ENCODE peak calls at places on chromosomes 13 and 19, in ten cellular contexts. I, H, N, J, L, G, B, D, M and A are unnamed samples.

GRCh38 chr19:7428651-7429113 is 60.2 kb downstream of the PEX11G start:
- DNase-seq in H (no peak), L (no peak), J (no peak), B (no peak), D (no peak), M (no peak), N (no peak), G (no peak), I (no peak), A (peak; percentile 88)

GRCh38 chr13:103716689-103717088 is 650.5 kb upstream of the SLC10A2 start:
- DNase-seq in H (no peak), D (no peak), N (no peak), G (no peak), I (no peak), J (no peak), L (no peak), B (no peak), M (no peak), A (no peak)

GRCh38 chr19:34359954-34360315 is 5.1 kb upstream of the GPI start:
- DNase-seq in H (no peak), I (no peak), G (no peak), B (no peak), D (no peak), M (no peak), J (no peak), L (no peak), N (no peak), A (no peak)

GRCh38 chr13:111414341-111414740 is 93.9 kb downstream of the TEX29 start:
- DNase-seq in G (no peak), J (no peak), M (no peak), I (no peak), L (no peak), N (no peak), D (no peak), B (peak; percentile 40), H (no peak), A (peak; percentile 33)

GRCh38 chr13:109704771-109705628 is 81.4 kb downstream of the IRS2 start:
- DNase-seq in N (no peak), B (peak; percentile 77), I (peak; percentile 79), J (no peak), M (peak; percentile 37), G (peak; percentile 64), L (peak; percentile 75), D (peak; percentile 68), H (no peak), A (peak; percentile 66)

GRCh38 chr13:22240716-22241115 is 569.8 kb downstream of the FGF9 start:
- DNase-seq in L (no peak), B (no peak), G (no peak), N (no peak), D (no peak), M (no peak), J (no peak), I (no peak), H (no peak), A (no peak)

GRCh38 chr13:96850538-96850937 is 143.7 kb downstream of the OXGR1 start:
- DNase-seq in N (no peak), H (no peak), M (no peak), G (no peak), B (no peak), L (no peak), D (no peak), I (no peak), J (no peak), A (no peak)

GRCh38 chr19:46385636-46386035 is 27.7 kb downstream of the CCDC8 start:
- DNase-seq in D (no peak), I (no peak), J (no peak), M (no peak), N (no peak), G (peak; percentile 3), H (no peak), L (peak; percentile 37), B (peak; percentile 19), A (no peak)

GRCh38 chr19:49167857-49168409 is 10.3 kb downstream of the TRPM4 start:
- DNase-seq in B (no peak), D (no peak), I (no peak), J (no peak), M (no peak), L (no peak), H (no peak), N (no peak), G (no peak), A (no peak)

GRCh38 chr13:105552078-105552477 is 983.4 kb downstream of the EFNB2 start:
- DNase-seq in L (no peak), D (no peak), I (no peak), H (no peak), J (no peak), G (no peak), B (no peak), N (no peak), M (no peak), A (no peak)

GRCh38 chr13:110000534-110001345 is 214.4 kb upstream of the IRS2 start:
- DNase-seq in D (no peak), N (no peak), H (no peak), M (no peak), B (no peak), J (no peak), G (no peak), L (no peak), I (no peak), A (no peak)

GRCh38 chr13:41696163-41697003 is 239.0 kb downstream of the RGCC start:
- DNase-seq in I (no peak), G (no peak), B (no peak), H (peak; percentile 63), N (no peak), J (no peak), L (no peak), D (no peak), M (no peak), A (no peak)

GRCh38 chr13:77184455-77184854 is 142.4 kb downstream of the MYCBP2 start:
- DNase-seq in M (no peak), H (no peak), G (no peak), N (no peak), D (no peak), L (no peak), J (no peak), I (no peak), B (no peak), A (no peak)

GRCh38 chr19:12867120-12868099 is 13.8 kb downstream of the DNASE2 start:
- DNase-seq in N (peak; percentile 57), L (no peak), B (no peak), I (no peak), J (no peak), G (peak; percentile 56), D (peak; percentile 66), M (peak; percentile 68), H (peak; percentile 94), A (peak; percentile 83)

DNA sequence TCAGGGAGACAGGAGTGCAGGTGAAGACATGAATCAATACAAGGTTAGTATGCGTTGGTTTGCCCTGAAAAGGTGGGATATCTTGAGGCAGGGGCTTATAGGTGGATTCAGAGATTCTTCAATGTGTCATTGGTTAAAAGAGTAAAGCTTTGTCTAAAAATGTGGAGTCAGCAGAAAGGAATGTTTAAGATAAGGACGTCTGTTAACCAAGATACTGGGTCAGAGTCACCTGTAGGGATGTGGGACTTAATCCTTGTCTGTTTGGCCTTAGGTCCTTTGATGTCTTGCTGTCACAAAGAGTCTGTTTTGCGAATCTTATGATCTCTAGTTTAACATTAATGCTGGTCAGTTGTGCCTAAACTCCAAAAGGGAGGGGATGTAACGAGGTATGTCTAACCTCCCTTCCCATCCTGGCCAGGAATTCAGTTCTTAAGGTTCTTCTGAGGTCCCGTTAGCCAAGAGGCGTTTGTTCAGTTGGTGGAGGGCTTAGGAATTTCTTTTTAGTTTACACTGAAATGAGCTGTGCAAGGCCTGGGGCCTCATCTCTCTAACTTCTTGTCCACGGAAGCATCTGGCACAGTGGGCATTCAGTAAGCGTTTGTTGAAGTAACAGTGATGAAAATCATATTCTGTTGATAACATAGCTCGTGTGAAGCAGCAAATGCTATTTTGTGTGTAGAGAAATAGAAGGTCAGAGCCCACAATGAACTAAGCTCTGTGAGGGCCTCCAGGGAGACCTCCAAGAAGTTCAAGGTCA is 96.2 kb upstream of the RNF113B start:
- DNase-seq in B (no peak), L (no peak), G (no peak), M (no peak), D (no peak), J (no peak), I (no peak), N (no peak), H (peak; percentile 35), A (no peak)
- H3K4me1 ChIP-seq in B (peaks cover 16% of the 10 kb centered on the region), L (no peaks in the 10 kb centered on the region), G (no peaks in the 10 kb centered on the region), M (peaks cover 18% of the 10 kb centered on the region), D (peaks cover 3% of the 10 kb centered on the region), J (no peaks in the 10 kb centered on the region), I (peaks cover 14% of the 10 kb centered on the region), N (no peaks in the 10 kb centered on the region), H (peaks cover 46% of the 10 kb centered on the region), A (no peaks in the 10 kb centered on the region)

GRCh38 chr19:53894736-53895135 is 12.7 kb downstream of the PRKCG start:
- DNase-seq in G (no peak), D (peak; percentile 19), N (no peak), J (no peak), M (no peak), I (no peak), L (no peak), B (no peak), H (no peak), A (no peak)
- TF ChIP-seq CTCF in G (no peak), D (no peak), N (no peak), J (no peak), M (no peak), I (no peak), L (no peak), B (no peak), H (no peak), A (no peak)

GRCh38 chr19:43430142-43430710 is 15.5 kb downstream of the TEX101 start:
- DNase-seq in L (no peak), J (no peak), D (no peak), H (peak; percentile 75), B (no peak), G (no peak), M (no peak), I (no peak), N (no peak), A (no peak)

GRCh38 chr19:43432866-43433673 is 18.4 kb downstream of the TEX101 start:
- DNase-seq in I (no peak), M (peak; percentile 38), N (peak; percentile 34), H (peak; percentile 89), L (peak; percentile 70), D (peak; percentile 57), J (peak; percentile 71), G (peak; percentile 62), B (peak; percentile 68), A (peak; percentile 72)

GRCh38 chr19:43429395-43429794 is 14.7 kb downstream of the TEX101 start:
- DNase-seq in I (no peak), M (no peak), L (no peak), G (no peak), J (no peak), N (no peak), B (no peak), D (no peak), H (no peak), A (no peak)

GRCh38 chr19:43433689-43434088 is 19.0 kb downstream of the TEX101 start:
- DNase-seq in B (no peak), L (no peak), D (no peak), J (no peak), H (no peak), G (no peak), M (no peak), I (no peak), N (no peak), A (no peak)

GRCh38 chr19:43430976-43431375 is 16.3 kb downstream of the TEX101 start:
- DNase-seq in J (no peak), D (no peak), L (no peak), H (no peak), I (no peak), M (no peak), N (no peak), G (no peak), B (no peak), A (no peak)
- H3K4me1 ChIP-seq in J (no peaks in the 10 kb centered on the region), D (no peaks in the 10 kb centered on the region), L (no peaks in the 10 kb centered on the region), H (no peaks in the 10 kb centered on the region), I (no peaks in the 10 kb centered on the region), M (peaks cover 12% of the 10 kb centered on the region), N (no peaks in the 10 kb centered on the region), G (no peaks in the 10 kb centered on the region), B (no peaks in the 10 kb centered on the region), A (no peaks in the 10 kb centered on the region)

GRCh38 chr13:19782049-19782726 is 557 bp downstream of the PSPC1 start:
- DNase-seq in L (peak; percentile 70), I (peak; percentile 75), D (peak; percentile 79), B (peak; percentile 81), J (peak; percentile 67), G (peak; percentile 66), M (peak; percentile 59), N (peak; percentile 41), H (peak; percentile 52), A (peak; percentile 49)
- TF ChIP-seq CTCF in L (no peak), I (no peak), D (no peak), B (no peak), J (no peak), G (no peak), M (no peak), N (no peak), H (no peak), A (no peak)